ENCODE peak calls at places on chromosomes 6 and 20, in five cellular contexts. U is fibroblast of lung, J is uterus, O is Peyer's patch, E is hepatocyte. N is an unnamed sample.

GRCh38 chr6:160348209-160348551 is at the start of gene SLC22A3:
- DNase-seq in U (no peak), J (peak; percentile 62), O (peak; percentile 68), E (peak; percentile 78), N (no peak)

GRCh38 chr6:89644864-89645263 is 6.3 kb upstream of the LYRM2 start:
- DNase-seq in O (no peak), U (no peak), E (no peak), J (no peak), N (no peak)

GRCh38 chr6:16747232-16748027 is 13.8 kb downstream of the ATXN1 start:
- DNase-seq in J (no peak), O (no peak), U (peak; percentile 91), E (peak; percentile 48), N (no peak)

GRCh38 chr6:33249732-33250625 is 21.7 kb downstream of the VPS52 start:
- DNase-seq in O (no peak), J (peak; percentile 26), E (no peak), U (peak; percentile 84), N (no peak)

GRCh38 chr20:20737158-20737557 is 24.7 kb upstream of the RALGAPA2 start:
- DNase-seq in O (no peak), U (no peak), E (no peak), J (no peak), N (no peak)

GRCh38 chr6:74654296-74654695 is 551.6 kb downstream of the COL12A1 start:
- DNase-seq in U (no peak), O (no peak), E (no peak), J (no peak), N (no peak)

GRCh38 chr20:61378694-61379093 is 126.6 kb downstream of the CDH4 start:
- DNase-seq in E (no peak), J (no peak), O (no peak), U (no peak), N (no peak)

GRCh38 chr6:163291622-163292021 is 122.9 kb upstream of the QKI start:
- DNase-seq in O (no peak), E (no peak), J (no peak), U (peak; percentile 84), N (no peak)

GRCh38 chr6:85118233-85118632 is 331.6 kb upstream of the NT5E start:
- DNase-seq in U (no peak), O (no peak), J (no peak), E (no peak), N (no peak)

GRCh38 chr6:167666571-167667203 is 160.0 kb upstream of the AFDN start:
- DNase-seq in O (peak; percentile 20), U (no peak), E (no peak), J (no peak), N (no peak)

GRCh38 chr20:15248618-15249395 is 911.4 kb upstream of the FLRT3 start:
- DNase-seq in O (no peak), J (no peak), E (no peak), U (no peak), N (no peak)

GRCh38 chr6:49326337-49326736 is 136.7 kb downstream of the MMUT start:
- DNase-seq in E (no peak), O (no peak), U (peak; percentile 78), J (no peak), N (peak; percentile 38)

GRCh38 chr20:24738981-24739633 is 210.0 kb upstream of the CST7 start:
- DNase-seq in O (no peak), J (no peak), U (no peak), E (peak; percentile 2), N (no peak)

GRCh38 chr20:43220612-43221011 is 30.9 kb upstream of the PTPRT start:
- DNase-seq in O (no peak), J (no peak), U (peak; percentile 17), E (no peak), N (no peak)

GRCh38 chr20:6231551-6231950 is 108.7 kb upstream of the FERMT1 start:
- DNase-seq in E (no peak), J (no peak), U (peak; percentile 47), O (no peak), N (no peak)

GRCh38 chr6:13370623-13371022 is 42.3 kb upstream of the TBC1D7 start:
- DNase-seq in E (no peak), J (no peak), O (no peak), U (no peak), N (no peak)

GRCh38 chr6:116008470-116009229 is 52.0 kb downstream of the FRK start:
- DNase-seq in E (no peak), J (no peak), O (no peak), U (peak; percentile 80), N (no peak)

GRCh38 chr20:63706852-63707557 is 771 bp downstream of the ARFRP1 start:
- DNase-seq in E (peak; percentile 72), U (no peak), J (peak; percentile 44), O (peak; percentile 79), N (no peak)

GRCh38 chr6:2038096-2038495 is 207.3 kb downstream of the GMDS start:
- DNase-seq in E (no peak), U (peak; percentile 78), O (no peak), J (no peak), N (no peak)

GRCh38 chr20:23305098-23305497 is 45.5 kb upstream of the NXT1 start:
- DNase-seq in O (no peak), E (no peak), J (no peak), U (peak; percentile 45), N (peak; percentile 42)

GRCh38 chr20:21159658-21160380 is 33.9 kb downstream of the KIZ start:
- DNase-seq in O (no peak), U (no peak), J (no peak), E (no peak), N (no peak)

GRCh38 chr20:40897177-40897700 is 131.4 kb upstream of the TOP1 start:
- DNase-seq in E (peak; percentile 19), U (no peak), O (no peak), J (no peak), N (peak; percentile 35)

GRCh38 chr6:21395121-21395520 is 198.4 kb upstream of the SOX4 start:
- DNase-seq in U (peak; percentile 66), E (no peak), J (no peak), O (no peak), N (no peak)

GRCh38 chr6:150631283-150631981 is 31.7 kb downstream of the PLEKHG1 start:
- DNase-seq in J (no peak), E (no peak), U (no peak), O (no peak), N (no peak)

GRCh38 chr20:33299111-33299603 is 16.1 kb downstream of the BPIFB1 start:
- DNase-seq in U (peak; percentile 15), O (peak; percentile 74), E (peak; percentile 81), J (peak; percentile 39), N (no peak)

GRCh38 chr6:141326426-141326825 is 806.3 kb upstream of the GJE1 start:
- DNase-seq in J (no peak), E (peak; percentile 40), O (no peak), U (peak; percentile 100), N (peak; percentile 96)

GRCh38 chr6:113073611-113074191 is 726.6 kb downstream of the RFPL4B start:
- DNase-seq in O (no peak), J (no peak), U (peak; percentile 85), E (no peak), N (no peak)

GRCh38 chr6:17450825-17451224 is 57.4 kb downstream of the CAP2 start:
- DNase-seq in E (no peak), O (no peak), U (no peak), J (no peak), N (no peak)

GRCh38 chr20:61353261-61353995 is 101.4 kb downstream of the CDH4 start:
- DNase-seq in J (no peak), E (no peak), U (peak; percentile 75), O (no peak), N (no peak)

GRCh38 chr20:62895539-62895938 is 30.8 kb downstream of the DIDO1 start:
- DNase-seq in J (no peak), E (no peak), U (no peak), O (no peak), N (no peak)

GRCh38 chr20:8152183-8152582 is 20.1 kb downstream of the PLCB1 start:
- DNase-seq in O (no peak), U (peak; percentile 82), E (no peak), J (no peak), N (peak; percentile 8)

GRCh38 chr20:13199279-13199678 is 21.8 kb upstream of the ISM1 start:
- DNase-seq in O (no peak), J (no peak), E (no peak), U (no peak), N (no peak)

GRCh38 chr6:153947817-153948447 is 91.1 kb upstream of the OPRM1 start:
- DNase-seq in U (no peak), J (no peak), O (no peak), E (peak; percentile 60), N (no peak)

GRCh38 chr20:34040300-34041015 is 46.7 kb downstream of the RALY start:
- DNase-seq in J (no peak), U (no peak), O (no peak), E (no peak), N (no peak)

GRCh38 chr6:57262491-57262890 is 40.4 kb upstream of the RAB23 start:
- DNase-seq in U (peak; percentile 73), E (no peak), J (peak; percentile 82), O (no peak), N (no peak)

GRCh38 chr20:48824830-48825550 is 2.8 kb downstream of the PREX1 start:
- DNase-seq in E (no peak), J (no peak), O (no peak), U (no peak), N (no peak)
- H3K4me3 ChIP-seq in E (no peak overlapping the region), J (no peak overlapping the region), O (peak overlapping the region; percentile 59), U (no peak overlapping the region), N (no peak overlapping the region)

GRCh38 chr6:38929560-38929959 is 119.0 kb upstream of the GLP1R start:
- DNase-seq in U (no peak), O (no peak), J (no peak), E (no peak), N (no peak)

GRCh38 chr6:38938741-38939140 is 109.8 kb upstream of the GLP1R start:
- DNase-seq in O (no peak), J (no peak), U (no peak), E (no peak), N (no peak)

GRCh38 chr6:38937839-38938613 is 110.6 kb upstream of the GLP1R start:
- DNase-seq in E (no peak), J (no peak), O (no peak), U (no peak), N (no peak)

GRCh38 chr6:38935051-38935450 is 113.5 kb upstream of the GLP1R start:
- DNase-seq in O (no peak), E (no peak), J (no peak), U (no peak), N (no peak)

GRCh38 chr6:38933426-38933825 is 115.2 kb upstream of the GLP1R start:
- DNase-seq in U (no peak), J (no peak), E (peak; percentile 40), O (no peak), N (no peak)
- TF ChIP-seq CTCF in U (peak; percentile 18), J (no peak), E (peak; percentile 50), O (no peak), N (peak; percentile 23)

GRCh38 chr6:7726416-7727149 is 684 bp downstream of the BMP6 start:
- DNase-seq in E (peak; percentile 14), O (no peak), J (no peak), U (no peak), N (no peak)
- H3K4me3 ChIP-seq in E (peak overlapping the region; percentile 60), O (peak overlapping the region; percentile 70), J (peak overlapping the region; percentile 45), U (peak overlapping the region; percentile 56), N (peak overlapping the region; percentile 51)

DNA sequence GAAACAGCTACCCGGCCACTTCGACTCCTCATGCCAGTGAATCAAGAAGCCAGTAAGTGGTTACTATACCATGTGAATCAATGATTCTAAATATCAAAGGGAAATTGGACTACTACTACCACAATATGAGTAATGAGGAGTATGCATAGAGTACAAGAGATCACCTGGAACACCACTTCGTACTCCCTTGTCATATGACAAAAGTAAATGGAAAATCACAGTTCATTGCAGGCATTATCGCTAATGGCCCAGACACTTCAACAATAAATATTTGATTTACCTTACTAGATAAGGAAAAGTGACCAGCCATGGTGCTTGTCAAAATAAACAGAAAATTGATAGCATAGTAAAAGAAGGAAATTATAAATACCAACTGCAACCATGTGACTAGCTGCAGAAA is 73.1 kb downstream of the BMP5 start:
- DNase-seq in J (no peak), U (no peak), E (no peak), O (no peak), N (no peak)
- TF ChIP-seq CTCF in J (no peak), U (no peak), E (no peak), O (no peak), N (no peak)